ENCODE peak calls at places on chromosomes 1 and 21, in ten cellular contexts. One of them, this sample, is unnamed.

GRCh38 chr1:114130213-114130612 is 23.5 kb downstream of the SYT6 start:
- DNase-seq in GM04503: no peak
- DNase-seq in PC-3: no peak
- DNase-seq in cardiac muscle cell: no peak
- DNase-seq in activated T-helper 1 cell treated with anti-CD3 and anti-CD28 coated beads, Interleukin-12 subunit alpha, Interleukin-12 subunit beta, Interleukin-2, Interleukin-4 antibody, amounts not matched to agents 30 ng/mL and 10 ng/mL and 1 ng/mL, durations not matched to agents 14 hours and 24 hours and 36 hours: no peak
- DNase-seq in brain pericyte: no peak
- DNase-seq in left ventricle myocardium inferior: no peak
- DNase-seq in activated T-cell treated with anti-CD3 and anti-CD28 coated beads for 24 hours: no peak
- DNase-seq in stimulated activated CD8-positive, alpha-beta memory T cell treated with anti-CD3 and anti-CD28 coated beads, Interleukin-4, amount 100 ng/mL, for 1 hour: no peak
- DNase-seq in WTC11: no peak
- DNase-seq in this sample: no peak

GRCh38 chr1:169699769-169700168 is 11.7 kb downstream of the SELL start:
- DNase-seq in GM04503: no peak
- DNase-seq in PC-3: no peak
- DNase-seq in cardiac muscle cell: no peak
- DNase-seq in activated T-helper 1 cell treated with anti-CD3 and anti-CD28 coated beads, Interleukin-12 subunit alpha, Interleukin-12 subunit beta, Interleukin-2, Interleukin-4 antibody, amounts not matched to agents 30 ng/mL and 10 ng/mL and 1 ng/mL, durations not matched to agents 14 hours and 24 hours and 36 hours: no peak
- DNase-seq in brain pericyte: no peak
- DNase-seq in left ventricle myocardium inferior: no peak
- DNase-seq in activated T-cell treated with anti-CD3 and anti-CD28 coated beads for 24 hours: no peak
- DNase-seq in stimulated activated CD8-positive, alpha-beta memory T cell treated with anti-CD3 and anti-CD28 coated beads, Interleukin-4, amount 100 ng/mL, for 1 hour: no peak
- DNase-seq in WTC11: no peak
- DNase-seq in this sample: no peak

GRCh38 chr1:183580281-183580682 is 10.0 kb downstream of the NCF2 start:
- DNase-seq in GM04503: no peak
- DNase-seq in PC-3: peak
- DNase-seq in cardiac muscle cell: peak
- DNase-seq in activated T-helper 1 cell treated with anti-CD3 and anti-CD28 coated beads, Interleukin-12 subunit alpha, Interleukin-12 subunit beta, Interleukin-2, Interleukin-4 antibody, amounts not matched to agents 30 ng/mL and 10 ng/mL and 1 ng/mL, durations not matched to agents 14 hours and 24 hours and 36 hours: no peak
- DNase-seq in brain pericyte: no peak
- DNase-seq in left ventricle myocardium inferior: no peak
- DNase-seq in activated T-cell treated with anti-CD3 and anti-CD28 coated beads for 24 hours: no peak
- DNase-seq in stimulated activated CD8-positive, alpha-beta memory T cell treated with anti-CD3 and anti-CD28 coated beads, Interleukin-4, amount 100 ng/mL, for 1 hour: no peak
- DNase-seq in WTC11: no peak
- DNase-seq in this sample: peak

GRCh38 chr1:228320394-228320793 is 86.2 kb downstream of the TRIM11 start:
- DNase-seq in GM04503: no peak
- DNase-seq in PC-3: no peak
- DNase-seq in cardiac muscle cell: no peak
- DNase-seq in activated T-helper 1 cell treated with anti-CD3 and anti-CD28 coated beads, Interleukin-12 subunit alpha, Interleukin-12 subunit beta, Interleukin-2, Interleukin-4 antibody, amounts not matched to agents 30 ng/mL and 10 ng/mL and 1 ng/mL, durations not matched to agents 14 hours and 24 hours and 36 hours: no peak
- DNase-seq in brain pericyte: no peak
- DNase-seq in left ventricle myocardium inferior: no peak
- DNase-seq in activated T-cell treated with anti-CD3 and anti-CD28 coated beads for 24 hours: no peak
- DNase-seq in stimulated activated CD8-positive, alpha-beta memory T cell treated with anti-CD3 and anti-CD28 coated beads, Interleukin-4, amount 100 ng/mL, for 1 hour: no peak
- DNase-seq in WTC11: no peak
- DNase-seq in this sample: no peak

GRCh38 chr1:181190362-181191035 is 102.0 kb downstream of the IER5 start:
- DNase-seq in GM04503: no peak
- DNase-seq in PC-3: no peak
- DNase-seq in cardiac muscle cell: no peak
- DNase-seq in activated T-helper 1 cell treated with anti-CD3 and anti-CD28 coated beads, Interleukin-12 subunit alpha, Interleukin-12 subunit beta, Interleukin-2, Interleukin-4 antibody, amounts not matched to agents 30 ng/mL and 10 ng/mL and 1 ng/mL, durations not matched to agents 14 hours and 24 hours and 36 hours: no peak
- DNase-seq in brain pericyte: no peak
- DNase-seq in left ventricle myocardium inferior: no peak
- DNase-seq in activated T-cell treated with anti-CD3 and anti-CD28 coated beads for 24 hours: no peak
- DNase-seq in stimulated activated CD8-positive, alpha-beta memory T cell treated with anti-CD3 and anti-CD28 coated beads, Interleukin-4, amount 100 ng/mL, for 1 hour: no peak
- DNase-seq in WTC11: no peak
- DNase-seq in this sample: no peak

GRCh38 chr21:32320059-32320458 is 21.4 kb downstream of the MRAP start:
- DNase-seq in GM04503: no peak
- DNase-seq in PC-3: no peak
- DNase-seq in cardiac muscle cell: no peak
- DNase-seq in activated T-helper 1 cell treated with anti-CD3 and anti-CD28 coated beads, Interleukin-12 subunit alpha, Interleukin-12 subunit beta, Interleukin-2, Interleukin-4 antibody, amounts not matched to agents 30 ng/mL and 10 ng/mL and 1 ng/mL, durations not matched to agents 14 hours and 24 hours and 36 hours: no peak
- DNase-seq in brain pericyte: no peak
- DNase-seq in left ventricle myocardium inferior: no peak
- DNase-seq in activated T-cell treated with anti-CD3 and anti-CD28 coated beads for 24 hours: no peak
- DNase-seq in stimulated activated CD8-positive, alpha-beta memory T cell treated with anti-CD3 and anti-CD28 coated beads, Interleukin-4, amount 100 ng/mL, for 1 hour: no peak
- DNase-seq in WTC11: no peak
- DNase-seq in this sample: no peak

GRCh38 chr1:209380396-209380795 is 203.1 kb upstream of the CAMK1G start:
- DNase-seq in GM04503: no peak
- DNase-seq in PC-3: no peak
- DNase-seq in cardiac muscle cell: no peak
- DNase-seq in activated T-helper 1 cell treated with anti-CD3 and anti-CD28 coated beads, Interleukin-12 subunit alpha, Interleukin-12 subunit beta, Interleukin-2, Interleukin-4 antibody, amounts not matched to agents 30 ng/mL and 10 ng/mL and 1 ng/mL, durations not matched to agents 14 hours and 24 hours and 36 hours: no peak
- DNase-seq in brain pericyte: no peak
- DNase-seq in left ventricle myocardium inferior: no peak
- DNase-seq in activated T-cell treated with anti-CD3 and anti-CD28 coated beads for 24 hours: no peak
- DNase-seq in stimulated activated CD8-positive, alpha-beta memory T cell treated with anti-CD3 and anti-CD28 coated beads, Interleukin-4, amount 100 ng/mL, for 1 hour: no peak
- DNase-seq in WTC11: no peak
- DNase-seq in this sample: no peak

GRCh38 chr1:26598890-26599289 is 69.3 kb downstream of the RPS6KA1 start:
- DNase-seq in GM04503: no peak
- DNase-seq in PC-3: no peak
- DNase-seq in cardiac muscle cell: no peak
- DNase-seq in activated T-helper 1 cell treated with anti-CD3 and anti-CD28 coated beads, Interleukin-12 subunit alpha, Interleukin-12 subunit beta, Interleukin-2, Interleukin-4 antibody, amounts not matched to agents 30 ng/mL and 10 ng/mL and 1 ng/mL, durations not matched to agents 14 hours and 24 hours and 36 hours: no peak
- DNase-seq in brain pericyte: no peak
- DNase-seq in left ventricle myocardium inferior: no peak
- DNase-seq in activated T-cell treated with anti-CD3 and anti-CD28 coated beads for 24 hours: no peak
- DNase-seq in stimulated activated CD8-positive, alpha-beta memory T cell treated with anti-CD3 and anti-CD28 coated beads, Interleukin-4, amount 100 ng/mL, for 1 hour: no peak
- DNase-seq in WTC11: no peak
- DNase-seq in this sample: peak

GRCh38 chr1:93591833-93592635 is 89.6 kb downstream of the BCAR3 start:
- DNase-seq in GM04503: no peak
- DNase-seq in PC-3: peak
- DNase-seq in cardiac muscle cell: no peak
- DNase-seq in activated T-helper 1 cell treated with anti-CD3 and anti-CD28 coated beads, Interleukin-12 subunit alpha, Interleukin-12 subunit beta, Interleukin-2, Interleukin-4 antibody, amounts not matched to agents 30 ng/mL and 10 ng/mL and 1 ng/mL, durations not matched to agents 14 hours and 24 hours and 36 hours: no peak
- DNase-seq in brain pericyte: no peak
- DNase-seq in left ventricle myocardium inferior: no peak
- DNase-seq in activated T-cell treated with anti-CD3 and anti-CD28 coated beads for 24 hours: no peak
- DNase-seq in stimulated activated CD8-positive, alpha-beta memory T cell treated with anti-CD3 and anti-CD28 coated beads, Interleukin-4, amount 100 ng/mL, for 1 hour: no peak
- DNase-seq in WTC11: peak
- DNase-seq in this sample: no peak

GRCh38 chr1:200415227-200415626 is 5.4 kb upstream of the ZNF281 start:
- DNase-seq in GM04503: no peak
- DNase-seq in PC-3: no peak
- DNase-seq in cardiac muscle cell: peak
- DNase-seq in activated T-helper 1 cell treated with anti-CD3 and anti-CD28 coated beads, Interleukin-12 subunit alpha, Interleukin-12 subunit beta, Interleukin-2, Interleukin-4 antibody, amounts not matched to agents 30 ng/mL and 10 ng/mL and 1 ng/mL, durations not matched to agents 14 hours and 24 hours and 36 hours: no peak
- DNase-seq in brain pericyte: no peak
- DNase-seq in left ventricle myocardium inferior: no peak
- DNase-seq in activated T-cell treated with anti-CD3 and anti-CD28 coated beads for 24 hours: no peak
- DNase-seq in stimulated activated CD8-positive, alpha-beta memory T cell treated with anti-CD3 and anti-CD28 coated beads, Interleukin-4, amount 100 ng/mL, for 1 hour: no peak
- DNase-seq in WTC11: no peak
- DNase-seq in this sample: no peak

GRCh38 chr1:203937678-203938330 is 76.4 kb downstream of the SNRPE start:
- DNase-seq in GM04503: no peak
- DNase-seq in PC-3: no peak
- DNase-seq in cardiac muscle cell: no peak
- DNase-seq in activated T-helper 1 cell treated with anti-CD3 and anti-CD28 coated beads, Interleukin-12 subunit alpha, Interleukin-12 subunit beta, Interleukin-2, Interleukin-4 antibody, amounts not matched to agents 30 ng/mL and 10 ng/mL and 1 ng/mL, durations not matched to agents 14 hours and 24 hours and 36 hours: no peak
- DNase-seq in brain pericyte: no peak
- DNase-seq in left ventricle myocardium inferior: no peak
- DNase-seq in activated T-cell treated with anti-CD3 and anti-CD28 coated beads for 24 hours: no peak
- DNase-seq in stimulated activated CD8-positive, alpha-beta memory T cell treated with anti-CD3 and anti-CD28 coated beads, Interleukin-4, amount 100 ng/mL, for 1 hour: no peak
- DNase-seq in WTC11: no peak
- DNase-seq in this sample: peak

GRCh38 chr1:100661176-100661575 is 58.4 kb upstream of the VCAM1 start:
- DNase-seq in GM04503: no peak
- DNase-seq in PC-3: no peak
- DNase-seq in cardiac muscle cell: no peak
- DNase-seq in activated T-helper 1 cell treated with anti-CD3 and anti-CD28 coated beads, Interleukin-12 subunit alpha, Interleukin-12 subunit beta, Interleukin-2, Interleukin-4 antibody, amounts not matched to agents 30 ng/mL and 10 ng/mL and 1 ng/mL, durations not matched to agents 14 hours and 24 hours and 36 hours: no peak
- DNase-seq in brain pericyte: no peak
- DNase-seq in left ventricle myocardium inferior: no peak
- DNase-seq in activated T-cell treated with anti-CD3 and anti-CD28 coated beads for 24 hours: no peak
- DNase-seq in stimulated activated CD8-positive, alpha-beta memory T cell treated with anti-CD3 and anti-CD28 coated beads, Interleukin-4, amount 100 ng/mL, for 1 hour: no peak
- DNase-seq in WTC11: no peak
- DNase-seq in this sample: no peak

GRCh38 chr1:92446990-92447681 is 39.6 kb downstream of the GFI1 start:
- DNase-seq in GM04503: no peak
- DNase-seq in PC-3: peak
- DNase-seq in cardiac muscle cell: peak
- DNase-seq in activated T-helper 1 cell treated with anti-CD3 and anti-CD28 coated beads, Interleukin-12 subunit alpha, Interleukin-12 subunit beta, Interleukin-2, Interleukin-4 antibody, amounts not matched to agents 30 ng/mL and 10 ng/mL and 1 ng/mL, durations not matched to agents 14 hours and 24 hours and 36 hours: no peak
- DNase-seq in brain pericyte: no peak
- DNase-seq in left ventricle myocardium inferior: no peak
- DNase-seq in activated T-cell treated with anti-CD3 and anti-CD28 coated beads for 24 hours: no peak
- DNase-seq in stimulated activated CD8-positive, alpha-beta memory T cell treated with anti-CD3 and anti-CD28 coated beads, Interleukin-4, amount 100 ng/mL, for 1 hour: no peak
- DNase-seq in WTC11: peak
- DNase-seq in this sample: peak

GRCh38 chr1:9929431-9930385 is 13.5 kb downstream of the LZIC start:
- DNase-seq in GM04503: no peak
- DNase-seq in PC-3: no peak
- DNase-seq in cardiac muscle cell: peak
- DNase-seq in activated T-helper 1 cell treated with anti-CD3 and anti-CD28 coated beads, Interleukin-12 subunit alpha, Interleukin-12 subunit beta, Interleukin-2, Interleukin-4 antibody, amounts not matched to agents 30 ng/mL and 10 ng/mL and 1 ng/mL, durations not matched to agents 14 hours and 24 hours and 36 hours: no peak
- DNase-seq in brain pericyte: no peak
- DNase-seq in left ventricle myocardium inferior: no peak
- DNase-seq in activated T-cell treated with anti-CD3 and anti-CD28 coated beads for 24 hours: no peak
- DNase-seq in stimulated activated CD8-positive, alpha-beta memory T cell treated with anti-CD3 and anti-CD28 coated beads, Interleukin-4, amount 100 ng/mL, for 1 hour: no peak
- DNase-seq in WTC11: peak
- DNase-seq in this sample: no peak

GRCh38 chr1:208219659-208220282 is 24.4 kb downstream of the PLXNA2 start:
- DNase-seq in GM04503: no peak
- DNase-seq in PC-3: peak
- DNase-seq in cardiac muscle cell: peak
- DNase-seq in activated T-helper 1 cell treated with anti-CD3 and anti-CD28 coated beads, Interleukin-12 subunit alpha, Interleukin-12 subunit beta, Interleukin-2, Interleukin-4 antibody, amounts not matched to agents 30 ng/mL and 10 ng/mL and 1 ng/mL, durations not matched to agents 14 hours and 24 hours and 36 hours: no peak
- DNase-seq in brain pericyte: no peak
- DNase-seq in left ventricle myocardium inferior: peak
- DNase-seq in activated T-cell treated with anti-CD3 and anti-CD28 coated beads for 24 hours: no peak
- DNase-seq in stimulated activated CD8-positive, alpha-beta memory T cell treated with anti-CD3 and anti-CD28 coated beads, Interleukin-4, amount 100 ng/mL, for 1 hour: no peak
- DNase-seq in WTC11: no peak
- DNase-seq in this sample: peak

This sample was measured in GDM1.